ENCODE peak calls at places on chromosomes 3 and 15, in four cellular contexts. Z is stimulated activated CD8-positive, alpha-beta memory T cell treated with anti-CD3 and anti-CD28 coated beads, Interleukin-15, amount 100 ng/mL, for 24 hours; M is GM04503; B is stimulated activated CD4-positive, alpha-beta T cell treated with anti-CD3 and anti-CD28 coated beads, Interleukin-2, amount 100 ng/mL, for 4 hours. R is an unnamed sample.

GRCh38 chr15:69548367-69548766 is 95.7 kb downstream of the RPLP1 start:
- DNase-seq in M (no peak), B (no peak), Z (no peak), R (no peak)

GRCh38 chr3:42501321-42501680 is 1.1 kb upstream of the VIPR1 start:
- DNase-seq in M (no peak), Z (no peak), B (no peak), R (no peak)

GRCh38 chr15:49646891-49647290 is 26.0 kb downstream of the DTWD1 start:
- DNase-seq in M (no peak), B (no peak), Z (no peak), R (no peak)

GRCh38 chr3:153070153-153070868 is 91.7 kb upstream of the RAP2B start:
- DNase-seq in M (no peak), B (no peak), Z (no peak), R (no peak)

GRCh38 chr15:57708047-57708446 is 1.5 kb downstream of the POLR2M start:
- DNase-seq in Z (no peak), M (no peak), B (no peak), R (no peak)

GRCh38 chr3:126549861-126550487 is 8.8 kb downstream of the C3orf22 start:
- DNase-seq in B (no peak), M (no peak), Z (no peak), R (no peak)

GRCh38 chr3:31541102-31541501 is 8.4 kb downstream of the STT3B start:
- DNase-seq in B (no peak), M (no peak), Z (no peak), R (no peak)

GRCh38 chr3:58497074-58497473 is 5.2 kb downstream of the KCTD6 start:
- DNase-seq in M (no peak), Z (no peak), B (no peak), R (no peak)

GRCh38 chr3:16355864-16356263 is 90.9 kb downstream of the OXNAD1 start:
- DNase-seq in B (no peak), Z (no peak), M (no peak), R (no peak)

GRCh38 chr3:171591059-171591458 is 130.9 kb upstream of the TNIK start:
- DNase-seq in Z (no peak), M (no peak), B (no peak), R (no peak)

GRCh38 chr3:62379206-62379834 is 6.0 kb upstream of the FEZF2 start:
- DNase-seq in Z (no peak), B (no peak), M (no peak), R (no peak)

GRCh38 chr3:50657816-50658215 is 16.9 kb upstream of the DOCK3 start:
- DNase-seq in M (no peak), Z (no peak), B (no peak), R (no peak)

GRCh38 chr3:80384811-80385210 is 617.0 kb upstream of the ROBO1 start:
- DNase-seq in M (no peak), B (no peak), Z (no peak), R (no peak)

GRCh38 chr3:132283440-132283839 is 33.8 kb upstream of the ACP3 start:
- DNase-seq in M (no peak), Z (no peak), B (no peak), R (no peak)

GRCh38 chr3:99013077-99013476 is 111.6 kb upstream of the DCBLD2 start:
- DNase-seq in Z (no peak), M (no peak), B (no peak), R (no peak)

GRCh38 chr3:111952866-111953450 is 25.9 kb upstream of the ABHD10 start:
- DNase-seq in Z (no peak), M (no peak), B (no peak), R (no peak)

GRCh38 chr3:153210660-153211059 is 48.6 kb downstream of the RAP2B start:
- DNase-seq in M (peak; percentile 10), B (no peak), Z (no peak), R (no peak)

GRCh38 chr3:16177962-16178627 is 3.6 kb downstream of the GALNT15 start:
- DNase-seq in Z (peak; percentile 54), B (peak; percentile 19), M (peak; percentile 61), R (no peak)

GRCh38 chr3:187788984-187789857 is 44.0 kb upstream of the BCL6 start:
- DNase-seq in B (no peak), M (no peak), Z (no peak), R (no peak)

GRCh38 chr3:146313411-146314111 is 62.7 kb upstream of the PLSCR4 start:
- DNase-seq in B (no peak), Z (no peak), M (peak; percentile 57), R (no peak)

GRCh38 chr3:14583543-14584091 is 43.5 kb upstream of the GRIP2 start:
- DNase-seq in B (no peak), M (no peak), Z (no peak), R (no peak)

GRCh38 chr3:73399106-73399505 is 225.6 kb downstream of the PDZRN3 start:
- DNase-seq in Z (no peak), B (no peak), M (no peak), R (no peak)

GRCh38 chr15:76293361-76293760 is 17.9 kb downstream of the ETFA start:
- DNase-seq in M (no peak), B (no peak), Z (no peak), R (no peak)

GRCh38 chr3:38992117-38992779 is 59.5 kb downstream of the SCN11A start:
- DNase-seq in M (peak; percentile 44), B (no peak), Z (no peak), R (no peak)

GRCh38 chr15:88650556-88650955 is 11.7 kb downstream of the ISG20 start:
- DNase-seq in M (no peak), Z (no peak), B (no peak), R (no peak)

GRCh38 chr3:8938021-8938420 is 25.3 kb downstream of the RAD18 start:
- DNase-seq in B (no peak), Z (no peak), M (no peak), R (no peak)

GRCh38 chr15:33584797-33585196 is 274.0 kb downstream of the RYR3 start:
- DNase-seq in B (no peak), M (no peak), Z (no peak), R (no peak)

GRCh38 chr3:11661827-11662226 is 18.1 kb upstream of the VGLL4 start:
- DNase-seq in B (no peak), Z (no peak), M (no peak), R (no peak)

GRCh38 chr15:26091184-26091583 is 228.1 kb upstream of the ATP10A start:
- DNase-seq in M (no peak), Z (no peak), B (no peak), R (no peak)

GRCh38 chr3:122858373-122858772 is 63.5 kb downstream of the SLC49A4 start:
- DNase-seq in B (no peak), Z (no peak), M (peak; percentile 8), R (no peak)

GRCh38 chr15:33242669-33243191 is 48.2 kb upstream of the FMN1 start:
- DNase-seq in Z (no peak), M (no peak), B (no peak), R (no peak)

GRCh38 chr15:91537868-91538267 is 315.6 kb upstream of the SLCO3A1 start:
- DNase-seq in B (no peak), M (no peak), Z (no peak), R (peak; percentile 38)

GRCh38 chr3:12370758-12371157 is 81.9 kb downstream of the PPARG start:
- DNase-seq in Z (no peak), M (no peak), B (no peak), R (no peak)

GRCh38 chr3:14140668-14141067 is 15.8 kb downstream of the TMEM43 start:
- DNase-seq in M (no peak), Z (no peak), B (no peak), R (no peak)

R was measured in NCI-H774.